ENCODE peak calls at places on chromosomes 7 and 10, in seven cellular contexts. T is A549; H is BE2C; X is GM23248; U is heart right ventricle; G is PC-9; Z is effector memory CD4-positive, alpha-beta T cell. R is an unnamed sample.

GRCh38 chr7:130880668-130881067 is 146.7 kb upstream of the KLF14 start:
- DNase-seq in T (no peak), H (no peak), X (peak; percentile 38), U (no peak), G (no peak), Z (no peak), R (no peak)

GRCh38 chr10:13528138-13528874 is 508 bp downstream of the BEND7 start:
- DNase-seq in T (peak; percentile 18), H (peak; percentile 12), X (peak; percentile 59), U (no peak), G (no peak), Z (no peak), R (peak; percentile 92)

GRCh38 chr7:140212100-140212881 is 35.5 kb upstream of the KDM7A start:
- DNase-seq in T (no peak), H (no peak), X (peak; percentile 65), U (no peak), G (no peak), Z (no peak), R (no peak)

GRCh38 chr7:25478925-25479324 is 250.6 kb upstream of the NPVF start:
- DNase-seq in T (no peak), H (no peak), X (no peak), U (no peak), G (no peak), Z (no peak), R (no peak)

GRCh38 chr10:101466016-101466912 is 112.3 kb downstream of the BTRC start:
- DNase-seq in T (no peak), H (no peak), X (no peak), U (no peak), G (no peak), Z (no peak), R (no peak)

GRCh38 chr7:150329331-150330106 is 6.2 kb upstream of the ACTR3C start:
- DNase-seq in T (no peak), H (no peak), X (no peak), U (no peak), G (no peak), Z (no peak), R (no peak)

GRCh38 chr7:12211054-12212050 is at the start of gene TMEM106B:
- DNase-seq in T (peak; percentile 88), H (peak; percentile 99), X (peak; percentile 98), U (peak; percentile 95), G (peak; percentile 93), Z (peak; percentile 98), R (peak; percentile 93)

GRCh38 chr10:82722273-82722672 is 847.3 kb downstream of the NRG3 start:
- DNase-seq in T (no peak), H (no peak), X (no peak), U (no peak), G (no peak), Z (no peak), R (no peak)

GRCh38 chr10:45425628-45426563 is 51.9 kb downstream of the ALOX5 start:
- DNase-seq in T (peak; percentile 36), H (no peak), X (peak; percentile 26), U (no peak), G (peak; percentile 75), Z (no peak), R (no peak)

GRCh38 chr7:158056761-158057160 is 530.9 kb downstream of the PTPRN2 start:
- DNase-seq in T (no peak), H (no peak), X (no peak), U (no peak), G (no peak), Z (no peak), R (no peak)

GRCh38 chr10:60299961-60300883 is 89.5 kb downstream of the ANK3 start:
- DNase-seq in T (no peak), H (peak; percentile 25), X (no peak), U (peak; percentile 59), G (no peak), Z (no peak), R (peak; percentile 72)

GRCh38 chr7:129170373-129171021 is 17.9 kb upstream of the SMO start:
- DNase-seq in T (no peak), H (no peak), X (no peak), U (no peak), G (no peak), Z (no peak), R (peak; percentile 25)

GRCh38 chr7:116736927-116737715 is 65.1 kb downstream of the MET start:
- DNase-seq in T (no peak), H (no peak), X (peak; percentile 13), U (no peak), G (no peak), Z (no peak), R (peak; percentile 64)

GRCh38 chr10:89466599-89467035 is 52.2 kb downstream of the IFIT5 start:
- DNase-seq in T (no peak), H (peak; percentile 21), X (peak; percentile 60), U (no peak), G (peak; percentile 91), Z (no peak), R (no peak)

GRCh38 chr10:28768227-28768626 is 90.9 kb downstream of the BAMBI start:
- DNase-seq in T (no peak), H (no peak), X (no peak), U (no peak), G (no peak), Z (no peak), R (peak; percentile 73)

GRCh38 chr7:156840134-156840533 is 52.8 kb downstream of the LMBR1 start:
- DNase-seq in T (no peak), H (no peak), X (no peak), U (no peak), G (no peak), Z (no peak), R (no peak)

GRCh38 chr7:8035647-8036518 is 67.3 kb downstream of the GLCCI1 start:
- DNase-seq in T (no peak), H (peak; percentile 10), X (peak; percentile 47), U (no peak), G (no peak), Z (no peak), R (no peak)

GRCh38 chr7:32019008-32019578 is 51.1 kb downstream of the PDE1C start:
- DNase-seq in T (no peak), H (no peak), X (no peak), U (no peak), G (peak; percentile 27), Z (no peak), R (no peak)

GRCh38 chr10:89706011-89706410 is 4.6 kb downstream of the KIF20B start:
- DNase-seq in T (no peak), H (no peak), X (peak; percentile 45), U (no peak), G (no peak), Z (no peak), R (no peak)

GRCh38 chr10:33008499-33009243 is 50.6 kb upstream of the ITGB1 start:
- DNase-seq in T (no peak), H (peak; percentile 65), X (peak; percentile 89), U (peak; percentile 69), G (peak; percentile 81), Z (peak; percentile 44), R (peak; percentile 80)

GRCh38 chr7:70583965-70584883 is 547.7 kb upstream of the GALNT17 start:
- DNase-seq in T (no peak), H (peak; percentile 36), X (no peak), U (no peak), G (no peak), Z (no peak), R (no peak)

GRCh38 chr10:42988069-42988468 is 88.8 kb upstream of the RET start:
- DNase-seq in T (no peak), H (peak; percentile 3), X (no peak), U (no peak), G (no peak), Z (no peak), R (peak; percentile 32)

GRCh38 chr10:8133146-8133545 is 78.7 kb downstream of the GATA3 start:
- DNase-seq in T (no peak), H (no peak), X (no peak), U (no peak), G (no peak), Z (no peak), R (no peak)
- H3K4me1 ChIP-seq in T (peaks cover 10% of the 10 kb centered on the region), H (peaks cover 6% of the 10 kb centered on the region), X (no peaks in the 10 kb centered on the region), U (no peaks in the 10 kb centered on the region), G (peaks cover 14% of the 10 kb centered on the region), Z (peaks cover 13% of the 10 kb centered on the region), R (no peaks in the 10 kb centered on the region)

DNA sequence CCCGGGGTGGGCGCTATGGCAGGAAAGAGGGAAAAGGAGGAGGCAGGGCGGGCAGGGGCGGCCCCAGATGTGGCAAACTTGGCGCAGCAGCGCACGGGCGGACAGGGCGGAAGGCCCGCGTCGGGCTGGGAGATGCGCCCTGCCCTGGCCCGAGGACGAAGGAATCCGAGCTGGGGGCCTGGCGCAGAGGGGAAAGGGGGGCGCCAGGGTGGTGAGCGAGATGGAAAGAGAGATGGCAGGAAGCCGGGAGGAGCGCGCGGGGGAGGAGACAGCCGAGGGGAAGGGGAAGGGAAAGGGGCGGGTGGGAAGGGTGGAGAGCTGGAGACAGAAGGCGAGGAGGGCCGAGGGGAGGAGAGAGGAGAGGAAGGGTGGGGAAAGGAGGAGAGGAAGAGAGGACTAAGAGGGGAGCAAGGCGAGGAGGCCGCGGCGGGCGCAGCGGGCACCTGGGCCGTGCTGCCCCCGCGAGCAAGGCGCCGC is at the start of gene MARVELD1:
- DNase-seq in T (peak; percentile 76), H (peak; percentile 81), X (peak; percentile 79), U (peak; percentile 81), G (no peak), Z (no peak), R (peak; percentile 98)
- H3K4me1 ChIP-seq in T (peaks cover 43% of the 10 kb centered on the region), H (peaks cover 17% of the 10 kb centered on the region), X (peaks cover 31% of the 10 kb centered on the region), U (peaks cover 57% of the 10 kb centered on the region), G (peaks cover 43% of the 10 kb centered on the region), Z (peaks cover 5% of the 10 kb centered on the region), R (peaks cover 43% of the 10 kb centered on the region)

DNA sequence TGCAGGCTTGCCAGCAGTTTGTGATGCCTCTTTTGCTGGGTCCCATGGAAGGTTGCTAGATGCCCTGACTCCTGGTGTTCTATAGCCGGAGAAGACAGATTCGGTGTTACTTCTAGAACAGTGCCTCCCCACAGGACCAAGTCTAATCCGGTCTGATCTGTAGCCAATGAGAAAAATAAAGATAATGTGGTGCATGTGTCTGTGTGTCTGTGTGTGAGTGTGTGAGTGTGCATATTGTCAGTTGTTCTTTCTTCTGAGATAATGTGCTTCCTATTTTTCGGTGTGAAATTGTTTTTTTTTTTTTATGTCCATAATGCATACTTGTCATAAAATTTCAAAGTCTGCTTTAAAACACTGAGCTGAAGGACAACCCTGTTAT is 29.7 kb upstream of the ZNRF2 start:
- DNase-seq in T (no peak), H (no peak), X (no peak), U (no peak), G (no peak), Z (no peak), R (no peak)
- H3K4me1 ChIP-seq in T (peaks cover 24% of the 10 kb centered on the region), H (no peaks in the 10 kb centered on the region), X (peaks cover 8% of the 10 kb centered on the region), U (peaks cover 38% of the 10 kb centered on the region), G (peaks cover 15% of the 10 kb centered on the region), Z (no peaks in the 10 kb centered on the region), R (peaks cover 8% of the 10 kb centered on the region)

GRCh38 chr10:96834121-96834520 is 2.0 kb downstream of the LCOR start:
- DNase-seq in T (no peak), H (no peak), X (peak; percentile 36), U (no peak), G (peak; percentile 70), Z (no peak), R (peak; percentile 93)

GRCh38 chr10:96842896-96843723 is 11.0 kb downstream of the LCOR start:
- DNase-seq in T (no peak), H (no peak), X (no peak), U (no peak), G (peak; percentile 52), Z (no peak), R (no peak)

GRCh38 chr10:96835826-96836365 is 3.8 kb downstream of the LCOR start:
- DNase-seq in T (no peak), H (no peak), X (peak; percentile 42), U (no peak), G (no peak), Z (no peak), R (peak; percentile 68)

GRCh38 chr10:96840841-96841518 is 8.9 kb downstream of the LCOR start:
- DNase-seq in T (no peak), H (no peak), X (no peak), U (no peak), G (peak; percentile 70), Z (no peak), R (no peak)

GRCh38 chr10:96838529-96838928 is 6.4 kb downstream of the LCOR start:
- DNase-seq in T (no peak), H (no peak), X (no peak), U (no peak), G (no peak), Z (no peak), R (no peak)
- H3K4me1 ChIP-seq in T (peaks cover 62% of the 10 kb centered on the region), H (peaks cover 7% of the 10 kb centered on the region), X (peaks cover 34% of the 10 kb centered on the region), U (peaks cover 82% of the 10 kb centered on the region), G (peaks cover 52% of the 10 kb centered on the region), Z (peaks cover 16% of the 10 kb centered on the region), R (peaks cover 25% of the 10 kb centered on the region)

R was measured in osteoblast.